ENCODE peak calls at places on chromosomes 7 and 10, in five cellular contexts. Q is GM12865; B is T1000; E is stimulated activated CD8-positive, alpha-beta memory T cell treated with anti-CD3 and anti-CD28 coated beads, Interleukin-4, amount 100 ng/mL, for 24 hours; L is HuH-7.5. W is an unnamed sample.

GRCh38 chr7:7857143-7857583 is 111.4 kb upstream of the GLCCI1 start:
- DNase-seq in E (no peak), Q (peak; percentile 2), B (no peak), L (no peak), W (no peak)

GRCh38 chr7:157824819-157825121 is 488.0 kb downstream of the DNAJB6 start:
- DNase-seq in L (no peak), E (no peak), Q (no peak), B (no peak), W (no peak)

GRCh38 chr10:59808896-59809643 is 55.8 kb upstream of the MRLN start:
- DNase-seq in L (peak; percentile 6), B (no peak), Q (peak; percentile 82), E (peak; percentile 65), W (peak; percentile 66)

GRCh38 chr7:7944619-7945282 is 23.8 kb upstream of the GLCCI1 start:
- DNase-seq in L (no peak), Q (peak; percentile 97), B (no peak), E (peak; percentile 32), W (no peak)

GRCh38 chr7:153247926-153248325 is 488.4 kb downstream of the ACTR3B start:
- DNase-seq in L (no peak), B (no peak), Q (no peak), E (no peak), W (no peak)

GRCh38 chr7:24755541-24756416 is 1.5 kb downstream of the GSDME start:
- DNase-seq in Q (peak; percentile 88), E (no peak), L (no peak), B (no peak), W (no peak)

GRCh38 chr7:16668049-16668858 is 22.3 kb downstream of the BZW2 start:
- DNase-seq in E (no peak), B (peak; percentile 69), L (no peak), Q (no peak), W (peak; percentile 100)

GRCh38 chr7:149313981-149314380 is 52.0 kb downstream of the ZNF783 start:
- DNase-seq in B (no peak), E (no peak), Q (no peak), L (no peak), W (no peak)

GRCh38 chr10:6918305-6918704 is 338.2 kb upstream of the PRKCQ start:
- DNase-seq in B (no peak), E (peak; percentile 64), Q (peak; percentile 70), L (no peak), W (no peak)

GRCh38 chr7:81175291-81175942 is 256.6 kb upstream of the SEMA3C start:
- DNase-seq in E (no peak), L (no peak), Q (no peak), B (no peak), W (peak; percentile 70)

GRCh38 chr7:80637453-80637852 is 989 bp upstream of the CD36 start:
- DNase-seq in E (no peak), L (no peak), B (no peak), Q (no peak), W (no peak)

GRCh38 chr7:100435401-100436304 is 644 bp downstream of the PPP1R35 start:
- DNase-seq in L (peak; percentile 58), Q (peak; percentile 69), B (no peak), E (peak; percentile 24), W (peak; percentile 44)

GRCh38 chr10:3622427-3622826 is 162.6 kb downstream of the KLF6 start:
- DNase-seq in Q (no peak), B (no peak), E (no peak), L (no peak), W (no peak)

GRCh38 chr7:20374391-20374790 is 43.7 kb downstream of the ITGB8 start:
- DNase-seq in E (no peak), L (no peak), B (no peak), Q (no peak), W (no peak)

GRCh38 chr10:88366772-88367171 is 216.3 kb downstream of the RNLS start:
- DNase-seq in E (no peak), B (no peak), Q (no peak), L (no peak), W (no peak)

GRCh38 chr7:40836218-40836617 is 701.4 kb downstream of the SUGCT start:
- DNase-seq in L (no peak), Q (no peak), B (no peak), E (no peak), W (no peak)

GRCh38 chr10:4315529-4315928 is 510.5 kb upstream of the AKR1E2 start:
- DNase-seq in B (no peak), E (no peak), L (no peak), Q (no peak), W (no peak)